ENCODE peak calls at places on chromosome 1, in six cellular contexts. F is AG04450, D is astrocyte of the cerebellum, U is AG10803, W is psoas muscle, X is fibroblast of pulmonary artery. I is an unnamed sample.

GRCh38 chr1:94274561-94274960 is 37.2 kb upstream of the ARHGAP29 start:
- DNase-seq in F (no peak), D (no peak), U (no peak), W (no peak), X (no peak), I (no peak)

GRCh38 chr1:233905416-233906051 is 1.1 kb downstream of the SLC35F3 start:
- DNase-seq in F (no peak), D (no peak), U (no peak), W (no peak), X (no peak), I (no peak)

GRCh38 chr1:165560834-165561233 is 17.0 kb downstream of the LRRC52 start:
- DNase-seq in F (no peak), D (no peak), U (no peak), W (no peak), X (no peak), I (no peak)

GRCh38 chr1:226662704-226663326 is 76.3 kb downstream of the ITPKB start:
- DNase-seq in F (peak; percentile 85), D (peak; percentile 84), U (peak; percentile 90), W (peak; percentile 91), X (peak; percentile 89), I (peak; percentile 57)

GRCh38 chr1:147515046-147515869 is 26.0 kb upstream of the BCL9 start:
- DNase-seq in F (no peak), D (peak; percentile 22), U (peak; percentile 13), W (no peak), X (peak; percentile 73), I (no peak)

GRCh38 chr1:183198463-183198862 is 12.4 kb downstream of the LAMC2 start:
- DNase-seq in F (peak; percentile 78), D (peak; percentile 18), U (peak; percentile 63), W (peak; percentile 70), X (peak; percentile 91), I (peak; percentile 46)

GRCh38 chr1:153978274-153978909 is 918 bp upstream of the JTB start:
- DNase-seq in F (no peak), D (no peak), U (no peak), W (no peak), X (no peak), I (no peak)

GRCh38 chr1:16960560-16961296 is 19.7 kb downstream of the MFAP2 start:
- DNase-seq in F (no peak), D (no peak), U (peak; percentile 80), W (peak; percentile 89), X (peak; percentile 79), I (no peak)

GRCh38 chr1:9448132-9449105 is 90.8 kb upstream of the SLC25A33 start:
- DNase-seq in F (no peak), D (no peak), U (no peak), W (no peak), X (no peak), I (no peak)

GRCh38 chr1:21244986-21245687 is 45.1 kb downstream of the ECE1 start:
- DNase-seq in F (no peak), D (no peak), U (no peak), W (no peak), X (no peak), I (no peak)

GRCh38 chr1:230265200-230266115 is 160.7 kb downstream of the PGBD5 start:
- DNase-seq in F (no peak), D (no peak), U (no peak), W (no peak), X (no peak), I (no peak)

GRCh38 chr1:219999821-220000220 is 46.5 kb downstream of the EPRS1 start:
- DNase-seq in F (no peak), D (no peak), U (no peak), W (no peak), X (no peak), I (no peak)

GRCh38 chr1:65170511-65171142 is 22.6 kb downstream of the AK4 start:
- DNase-seq in F (no peak), D (peak; percentile 52), U (peak; percentile 75), W (no peak), X (peak; percentile 72), I (no peak)

GRCh38 chr1:243270097-243270864 is 14.4 kb downstream of the SDCCAG8 start:
- DNase-seq in F (no peak), D (no peak), U (no peak), W (no peak), X (no peak), I (no peak)

GRCh38 chr1:243268284-243268653 is 12.4 kb downstream of the SDCCAG8 start:
- DNase-seq in F (peak; percentile 65), D (peak; percentile 61), U (peak; percentile 87), W (no peak), X (peak; percentile 90), I (peak; percentile 81)

GRCh38 chr1:243267346-243268283 is 11.8 kb downstream of the SDCCAG8 start:
- DNase-seq in F (no peak), D (no peak), U (no peak), W (no peak), X (peak; percentile 65), I (no peak)

GRCh38 chr1:243269461-243269801 is 13.6 kb downstream of the SDCCAG8 start:
- DNase-seq in F (no peak), D (no peak), U (no peak), W (no peak), X (no peak), I (no peak)

GRCh38 chr1:243268751-243269460 is 13.1 kb downstream of the SDCCAG8 start:
- DNase-seq in F (no peak), D (no peak), U (no peak), W (no peak), X (peak; percentile 61), I (no peak)
- H3K4me3 ChIP-seq in F (peak overlapping the region; percentile 34), D (no peak overlapping the region), U (no peak overlapping the region), W (no peak overlapping the region), X (peak overlapping the region; percentile 21), I (no peak overlapping the region)

DNA sequence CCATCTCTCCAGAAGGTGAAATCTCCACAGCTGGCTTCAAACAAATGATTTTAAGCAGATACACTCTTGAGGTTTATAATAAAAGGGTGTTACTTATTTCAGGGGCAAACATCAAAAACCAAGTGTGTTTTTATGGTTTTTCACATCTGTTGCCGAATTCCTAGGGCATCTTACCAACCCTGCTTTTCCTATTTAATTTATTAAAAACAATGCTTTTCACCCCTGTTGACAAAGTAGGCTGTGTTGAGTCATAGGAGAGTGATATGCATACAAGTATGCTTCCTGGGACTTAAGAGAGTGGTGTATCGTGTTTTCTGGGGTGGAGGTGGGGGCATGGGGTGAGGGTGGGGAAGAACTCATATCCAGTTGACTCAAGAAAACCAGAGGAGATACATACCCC is 29.3 kb upstream of the IL20 start:
- DNase-seq in F (no peak), D (no peak), U (peak; percentile 83), W (no peak), X (peak; percentile 33), I (no peak)
- TF ChIP-seq CTCF in F (no peak), D (no peak), U (no peak), W (no peak), X (no peak), I (no peak)

DNA sequence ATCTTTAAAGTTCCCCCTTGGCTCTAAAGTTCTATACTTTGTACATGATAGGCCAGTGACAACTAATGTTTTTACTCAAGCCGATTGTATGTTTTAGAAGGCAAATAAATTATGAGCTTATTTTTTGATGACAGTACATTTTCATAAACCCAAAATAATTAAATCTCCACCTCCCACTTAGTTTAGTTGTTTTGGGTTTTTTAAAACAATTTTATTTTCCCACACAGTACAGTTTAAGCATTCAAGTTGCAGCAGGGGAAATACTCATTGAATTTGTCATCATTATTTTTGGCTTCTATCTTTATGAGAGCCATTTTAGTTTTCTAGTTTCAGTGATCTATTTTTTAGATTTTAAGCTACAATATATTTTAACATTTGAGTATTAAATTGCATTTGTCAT is 93.6 kb downstream of the OLFML2B start:
- DNase-seq in F (no peak), D (peak; percentile 34), U (peak; percentile 64), W (no peak), X (peak; percentile 51), I (no peak)
- H3K4me3 ChIP-seq in F (no peak overlapping the region), D (no peak overlapping the region), U (no peak overlapping the region), W (no peak overlapping the region), X (no peak overlapping the region), I (no peak overlapping the region)

GRCh38 chr1:75582725-75583261 is 28.1 kb downstream of the SLC44A5 start:
- DNase-seq in F (no peak), D (no peak), U (no peak), W (no peak), X (peak; percentile 54), I (no peak)
- TF ChIP-seq CTCF in F (no peak), D (no peak), U (no peak), W (no peak), X (peak; percentile 47), I (no peak)

GRCh38 chr1:208251015-208251414 is 6.8 kb upstream of the PLXNA2 start:
- DNase-seq in F (no peak), D (no peak), U (no peak), W (no peak), X (no peak), I (no peak)

GRCh38 chr1:208253177-208253576 is 9.0 kb upstream of the PLXNA2 start:
- DNase-seq in F (no peak), D (no peak), U (no peak), W (no peak), X (no peak), I (no peak)

GRCh38 chr1:208254376-208254775 is 10.2 kb upstream of the PLXNA2 start:
- DNase-seq in F (no peak), D (peak; percentile 66), U (peak; percentile 84), W (no peak), X (no peak), I (no peak)

GRCh38 chr1:208254862-208255261 is 10.7 kb upstream of the PLXNA2 start:
- DNase-seq in F (no peak), D (peak; percentile 70), U (peak; percentile 90), W (no peak), X (peak; percentile 59), I (no peak)

DNA sequence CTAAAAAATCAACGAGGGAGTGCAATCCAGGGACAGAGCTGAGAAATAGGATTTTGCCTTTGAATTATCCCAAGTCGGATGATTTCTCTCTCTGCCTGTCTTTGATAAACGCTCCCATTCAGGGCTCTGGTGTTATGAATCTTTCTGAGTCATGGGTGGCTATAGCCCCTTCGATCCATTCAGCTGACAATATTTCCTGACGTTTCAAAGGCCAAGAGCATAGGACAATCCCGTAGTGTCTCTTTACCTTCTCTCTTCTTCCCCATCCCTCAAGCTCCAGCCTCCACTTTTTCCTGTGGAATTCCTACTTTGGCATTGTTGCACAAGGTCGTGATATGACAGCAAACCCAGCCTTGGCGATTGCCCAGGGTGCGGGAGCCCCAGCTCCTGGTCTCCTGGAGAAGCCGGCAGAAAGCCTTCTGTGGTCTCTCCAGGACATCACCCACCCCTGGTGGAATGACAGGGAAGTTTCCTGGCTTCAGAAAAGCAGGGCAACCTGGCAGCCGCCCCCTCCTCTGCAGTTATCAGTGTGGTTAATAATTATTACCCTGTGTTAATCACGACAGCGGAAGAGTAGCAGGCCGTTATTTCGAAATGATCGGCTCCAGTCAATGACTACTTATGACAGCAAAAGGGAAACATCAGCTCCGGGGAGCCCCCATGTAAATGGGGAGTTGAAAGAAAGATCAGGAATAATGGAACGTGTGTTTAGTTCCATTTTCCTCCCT is 8.1 kb upstream of the PLXNA2 start:
- DNase-seq in F (no peak), D (no peak), U (peak; percentile 48), W (no peak), X (no peak), I (no peak)
- H3K4me3 ChIP-seq in F (no peak overlapping the region), D (no peak overlapping the region), U (no peak overlapping the region), W (no peak overlapping the region), X (no peak overlapping the region), I (no peak overlapping the region)